ENCODE peak calls at places on chromosomes 7 and 10, in ten cellular contexts. One of them, this sample, is unnamed.

GRCh38 chr10:35685402-35685801 is 43.3 kb upstream of the FZD8 start:
- DNase-seq in IMR-90: no peak
- DNase-seq in gastrocnemius medialis: no peak
- DNase-seq in A549: peak; percentile 14
- DNase-seq in right atrium auricular region: no peak
- DNase-seq in brain microvascular endothelial cell: no peak
- DNase-seq in HCT116: no peak
- DNase-seq in RWPE1: no peak
- DNase-seq in tibial nerve: no peak
- DNase-seq in spleen: no peak
- DNase-seq in this sample: no peak

GRCh38 chr7:28276303-28276702 is 95.7 kb upstream of the JAZF1 start:
- DNase-seq in A549: no peak
- DNase-seq in HCT116: no peak
- DNase-seq in gastrocnemius medialis: no peak
- DNase-seq in RWPE1: no peak
- DNase-seq in right atrium auricular region: no peak
- DNase-seq in IMR-90: no peak
- DNase-seq in spleen: no peak
- DNase-seq in brain microvascular endothelial cell: no peak
- DNase-seq in tibial nerve: no peak
- DNase-seq in this sample: no peak

GRCh38 chr10:27240891-27241639 is 468 bp upstream of the ACBD5 start:
- DNase-seq in IMR-90: no peak
- DNase-seq in RWPE1: no peak
- DNase-seq in right atrium auricular region: no peak
- DNase-seq in brain microvascular endothelial cell: no peak
- DNase-seq in A549: peak; percentile 46
- DNase-seq in gastrocnemius medialis: no peak
- DNase-seq in spleen: peak; percentile 88
- DNase-seq in tibial nerve: no peak
- DNase-seq in HCT116: no peak
- DNase-seq in this sample: no peak

GRCh38 chr10:6786579-6787031 is 206.5 kb upstream of the PRKCQ start:
- DNase-seq in gastrocnemius medialis: no peak
- DNase-seq in A549: peak; percentile 54
- DNase-seq in tibial nerve: no peak
- DNase-seq in brain microvascular endothelial cell: peak; percentile 51
- DNase-seq in IMR-90: peak; percentile 79
- DNase-seq in RWPE1: peak; percentile 35
- DNase-seq in right atrium auricular region: no peak
- DNase-seq in spleen: no peak
- DNase-seq in HCT116: no peak
- DNase-seq in this sample: no peak

GRCh38 chr7:35424869-35425495 is 171.1 kb upstream of the TBX20 start:
- DNase-seq in tibial nerve: peak; percentile 21
- DNase-seq in gastrocnemius medialis: no peak
- DNase-seq in HCT116: peak; percentile 43
- DNase-seq in right atrium auricular region: no peak
- DNase-seq in IMR-90: peak; percentile 43
- DNase-seq in RWPE1: peak; percentile 64
- DNase-seq in spleen: peak; percentile 81
- DNase-seq in A549: peak; percentile 61
- DNase-seq in brain microvascular endothelial cell: peak; percentile 25
- DNase-seq in this sample: peak; percentile 9

GRCh38 chr10:68696018-68696417 is 25.0 kb upstream of the CCAR1 start:
- DNase-seq in IMR-90: peak; percentile 3
- DNase-seq in RWPE1: no peak
- DNase-seq in right atrium auricular region: no peak
- DNase-seq in brain microvascular endothelial cell: no peak
- DNase-seq in spleen: no peak
- DNase-seq in tibial nerve: no peak
- DNase-seq in HCT116: no peak
- DNase-seq in gastrocnemius medialis: no peak
- DNase-seq in A549: no peak
- DNase-seq in this sample: no peak

GRCh38 chr10:63628526-63629362 is 107.5 kb downstream of the REEP3 start:
- DNase-seq in RWPE1: peak; percentile 40
- DNase-seq in brain microvascular endothelial cell: peak; percentile 28
- DNase-seq in right atrium auricular region: peak; percentile 77
- DNase-seq in tibial nerve: peak; percentile 16
- DNase-seq in HCT116: peak; percentile 49
- DNase-seq in A549: no peak
- DNase-seq in gastrocnemius medialis: peak; percentile 34
- DNase-seq in spleen: no peak
- DNase-seq in IMR-90: no peak
- DNase-seq in this sample: no peak

GRCh38 chr10:131143425-131144165 is 167.9 kb downstream of the TCERG1L start:
- DNase-seq in spleen: peak; percentile 67
- DNase-seq in HCT116: no peak
- DNase-seq in A549: no peak
- DNase-seq in IMR-90: no peak
- DNase-seq in tibial nerve: no peak
- DNase-seq in RWPE1: no peak
- DNase-seq in brain microvascular endothelial cell: no peak
- DNase-seq in gastrocnemius medialis: no peak
- DNase-seq in right atrium auricular region: no peak
- DNase-seq in this sample: no peak

DNA sequence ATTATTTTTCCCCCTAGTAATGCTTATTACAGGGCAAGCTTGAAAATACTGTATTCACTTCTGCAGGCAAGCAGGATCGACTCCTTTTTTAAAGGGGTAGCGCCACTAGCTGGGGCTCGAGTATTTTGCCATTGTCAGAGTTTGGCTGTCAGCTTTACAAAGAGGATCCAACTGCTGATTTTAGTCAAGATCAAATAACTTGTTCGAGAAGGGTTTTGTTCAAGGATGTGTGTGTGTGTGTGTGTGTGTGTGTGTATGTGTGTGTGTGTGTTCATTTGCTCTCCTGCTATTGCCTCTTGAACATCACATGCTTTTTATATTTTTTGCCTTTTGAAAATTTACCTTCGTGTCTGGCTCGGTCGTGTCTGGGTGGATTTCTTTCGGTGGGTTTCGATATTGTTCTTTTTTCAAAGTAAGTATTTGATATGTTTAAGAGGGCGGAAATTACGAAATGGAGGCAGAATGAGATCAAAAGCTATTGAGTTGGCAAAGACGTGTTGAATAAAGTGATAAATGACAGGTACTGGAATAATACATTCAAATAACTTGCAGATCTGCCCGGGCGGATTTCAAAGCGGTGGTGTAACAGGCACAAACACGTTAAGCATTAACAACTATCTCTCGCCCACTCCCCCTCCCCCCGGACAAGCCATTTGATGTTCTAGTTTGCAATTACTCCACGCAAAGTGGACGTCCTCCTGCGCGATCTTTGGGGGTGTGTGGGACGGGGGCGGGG is 1.1 kb downstream of the ARID5B start:
- DNase-seq in IMR-90: peak; percentile 61
- DNase-seq in brain microvascular endothelial cell: peak; percentile 67
- DNase-seq in RWPE1: peak; percentile 68
- DNase-seq in A549: peak; percentile 55
- DNase-seq in tibial nerve: peak; percentile 18
- DNase-seq in HCT116: peak; percentile 51
- DNase-seq in gastrocnemius medialis: peak; percentile 22
- DNase-seq in spleen: no peak
- DNase-seq in right atrium auricular region: peak; percentile 64
- DNase-seq in this sample: peak; percentile 73
- TF ChIP-seq CTCF in IMR-90: peak; percentile 31
- TF ChIP-seq CTCF in brain microvascular endothelial cell: peak; percentile 47
- TF ChIP-seq CTCF in RWPE1: peak; percentile 23
- TF ChIP-seq CTCF in A549: no peak
- TF ChIP-seq CTCF in tibial nerve: peak; percentile 33
- TF ChIP-seq CTCF in HCT116: no peak
- TF ChIP-seq CTCF in gastrocnemius medialis: no peak
- TF ChIP-seq CTCF in spleen: no peak
- TF ChIP-seq CTCF in right atrium auricular region: peak; percentile 49
- TF ChIP-seq CTCF in this sample: no peak

GRCh38 chr7:120259382-120259781 is 13.6 kb upstream of the KCND2 start:
- DNase-seq in right atrium auricular region: no peak
- DNase-seq in brain microvascular endothelial cell: no peak
- DNase-seq in HCT116: no peak
- DNase-seq in spleen: no peak
- DNase-seq in A549: no peak
- DNase-seq in gastrocnemius medialis: no peak
- DNase-seq in RWPE1: no peak
- DNase-seq in tibial nerve: no peak
- DNase-seq in IMR-90: peak; percentile 8
- DNase-seq in this sample: no peak
- H3K27ac ChIP-seq in right atrium auricular region: no peak overlapping the region
- H3K27ac ChIP-seq in brain microvascular endothelial cell: no peak overlapping the region
- H3K27ac ChIP-seq in HCT116: no peak overlapping the region
- H3K27ac ChIP-seq in spleen: no peak overlapping the region
- H3K27ac ChIP-seq in A549: no peak overlapping the region
- H3K27ac ChIP-seq in gastrocnemius medialis: no peak overlapping the region
- H3K27ac ChIP-seq in RWPE1: no peak overlapping the region
- H3K27ac ChIP-seq in tibial nerve: no peak overlapping the region
- H3K27ac ChIP-seq in IMR-90: no peak overlapping the region
- H3K27ac ChIP-seq in this sample: no peak overlapping the region

GRCh38 chr10:101301111-101301731 is 52.7 kb upstream of the BTRC start:
- DNase-seq in spleen: no peak
- DNase-seq in right atrium auricular region: no peak
- DNase-seq in gastrocnemius medialis: peak; percentile 27
- DNase-seq in RWPE1: peak; percentile 74
- DNase-seq in tibial nerve: no peak
- DNase-seq in IMR-90: peak; percentile 44
- DNase-seq in HCT116: peak; percentile 63
- DNase-seq in brain microvascular endothelial cell: peak; percentile 27
- DNase-seq in A549: peak; percentile 73
- DNase-seq in this sample: peak; percentile 21
- TF ChIP-seq CTCF in spleen: no peak
- TF ChIP-seq CTCF in right atrium auricular region: peak; percentile 62
- TF ChIP-seq CTCF in gastrocnemius medialis: peak; percentile 77
- TF ChIP-seq CTCF in RWPE1: no peak
- TF ChIP-seq CTCF in tibial nerve: no peak
- TF ChIP-seq CTCF in IMR-90: peak; percentile 57
- TF ChIP-seq CTCF in HCT116: peak; percentile 83
- TF ChIP-seq CTCF in brain microvascular endothelial cell: peak; percentile 66
- TF ChIP-seq CTCF in A549: peak; percentile 63
- TF ChIP-seq CTCF in this sample: peak; percentile 26

GRCh38 chr7:80677629-80678028 is 39.2 kb downstream of the CD36 start:
- DNase-seq in RWPE1: peak; percentile 46
- DNase-seq in tibial nerve: no peak
- DNase-seq in brain microvascular endothelial cell: no peak
- DNase-seq in HCT116: no peak
- DNase-seq in right atrium auricular region: no peak
- DNase-seq in gastrocnemius medialis: no peak
- DNase-seq in A549: no peak
- DNase-seq in IMR-90: peak; percentile 26
- DNase-seq in spleen: no peak
- DNase-seq in this sample: no peak

GRCh38 chr7:80681272-80681885 is 42.9 kb downstream of the CD36 start:
- DNase-seq in tibial nerve: no peak
- DNase-seq in right atrium auricular region: no peak
- DNase-seq in HCT116: peak; percentile 45
- DNase-seq in RWPE1: peak; percentile 36
- DNase-seq in IMR-90: peak; percentile 35
- DNase-seq in brain microvascular endothelial cell: peak; percentile 47
- DNase-seq in A549: peak; percentile 54
- DNase-seq in gastrocnemius medialis: no peak
- DNase-seq in spleen: no peak
- DNase-seq in this sample: no peak

GRCh38 chr7:80678703-80679102 is 40.3 kb downstream of the CD36 start:
- DNase-seq in gastrocnemius medialis: no peak
- DNase-seq in HCT116: no peak
- DNase-seq in IMR-90: no peak
- DNase-seq in tibial nerve: no peak
- DNase-seq in RWPE1: no peak
- DNase-seq in brain microvascular endothelial cell: no peak
- DNase-seq in spleen: no peak
- DNase-seq in right atrium auricular region: no peak
- DNase-seq in A549: no peak
- DNase-seq in this sample: no peak

GRCh38 chr7:80682744-80683143 is 44.3 kb downstream of the CD36 start:
- DNase-seq in RWPE1: no peak
- DNase-seq in right atrium auricular region: no peak
- DNase-seq in A549: no peak
- DNase-seq in gastrocnemius medialis: no peak
- DNase-seq in spleen: no peak
- DNase-seq in IMR-90: no peak
- DNase-seq in tibial nerve: no peak
- DNase-seq in HCT116: no peak
- DNase-seq in brain microvascular endothelial cell: no peak
- DNase-seq in this sample: no peak

DNA sequence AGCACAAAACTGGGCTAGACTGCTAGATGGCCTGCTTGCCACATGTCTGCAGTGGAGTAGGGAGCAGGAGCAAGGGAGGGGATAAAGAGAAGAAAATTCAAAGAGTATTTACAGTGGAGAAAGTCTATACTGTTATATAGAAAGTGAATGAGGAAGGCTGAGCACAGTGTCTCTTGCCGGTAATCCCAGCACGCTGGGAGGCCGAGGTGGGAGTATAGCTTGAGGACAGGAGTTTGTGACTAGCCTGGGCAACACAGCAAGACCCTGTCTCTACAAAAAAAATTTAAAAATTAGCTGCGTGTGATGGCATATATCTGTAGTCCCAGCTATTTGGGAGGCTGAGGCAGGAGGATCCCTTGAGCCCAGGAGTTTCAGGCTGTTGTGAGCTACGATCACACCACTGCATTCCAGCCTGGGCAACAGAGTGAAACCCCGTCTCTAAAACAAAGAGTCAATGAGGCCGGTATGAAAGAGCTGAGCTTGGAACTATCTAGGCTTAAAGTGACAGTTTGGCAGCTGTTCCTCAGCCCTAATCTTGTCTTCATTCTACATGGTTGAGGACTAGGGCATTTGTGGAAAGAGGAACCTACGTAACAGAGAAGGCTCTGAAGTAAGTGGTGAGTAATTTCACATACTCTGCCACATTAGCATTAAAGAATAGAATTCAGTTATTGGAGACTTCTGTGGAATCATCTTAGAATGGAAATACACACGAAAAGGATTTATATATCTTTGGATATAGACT is 41.9 kb downstream of the CD36 start:
- DNase-seq in RWPE1: no peak
- DNase-seq in IMR-90: no peak
- DNase-seq in brain microvascular endothelial cell: no peak
- DNase-seq in spleen: no peak
- DNase-seq in right atrium auricular region: no peak
- DNase-seq in A549: no peak
- DNase-seq in gastrocnemius medialis: no peak
- DNase-seq in HCT116: no peak
- DNase-seq in tibial nerve: no peak
- DNase-seq in this sample: no peak
- H3K27ac ChIP-seq in RWPE1: no peak overlapping the region
- H3K27ac ChIP-seq in IMR-90: no peak overlapping the region
- H3K27ac ChIP-seq in brain microvascular endothelial cell: no peak overlapping the region
- H3K27ac ChIP-seq in spleen: no peak overlapping the region
- H3K27ac ChIP-seq in right atrium auricular region: no peak overlapping the region
- H3K27ac ChIP-seq in A549: no peak overlapping the region
- H3K27ac ChIP-seq in gastrocnemius medialis: peak overlapping the region; percentile 37
- H3K27ac ChIP-seq in HCT116: no peak overlapping the region
- H3K27ac ChIP-seq in tibial nerve: no peak overlapping the region
- H3K27ac ChIP-seq in this sample: no peak overlapping the region